ENCODE peak calls at places on chromosomes 4 and X, in four cellular contexts. N, G, Y and L are unnamed samples.

GRCh38 chr4:85496933-85497332 is 22.0 kb downstream of the ARHGAP24 start:
- DNase-seq in N (no peak), G (no peak), Y (no peak), L (no peak)

GRCh38 chrX:32530802-32531403 is 680.4 kb downstream of the DMD start:
- DNase-seq in N (peak), G (peak), Y (no peak), L (no peak)

GRCh38 chrX:33277046-33277445 is 65.7 kb upstream of the DMD start:
- DNase-seq in N (no peak), G (no peak), Y (no peak), L (no peak)

GRCh38 chr4:22850055-22850454 is 157.3 kb downstream of the GBA3 start:
- DNase-seq in N (no peak), G (no peak), Y (no peak), L (no peak)

GRCh38 chr4:6926681-6927478 is 17.3 kb downstream of the TBC1D14 start:
- DNase-seq in N (peak), G (no peak), Y (no peak), L (no peak)

GRCh38 chr4:158826057-158826456 is 57.2 kb downstream of the FNIP2 start:
- DNase-seq in N (no peak), G (no peak), Y (no peak), L (no peak)

GRCh38 chrX:74535211-74535621 is 79.2 kb downstream of the RLIM start:
- DNase-seq in N (peak), G (peak), Y (no peak), L (no peak)

GRCh38 chr4:56976878-56977320 is 507 bp downstream of the NOA1 start:
- DNase-seq in N (peak), G (peak), Y (no peak), L (peak)

GRCh38 chr4:47145630-47146029 is 114.3 kb downstream of the GABRB1 start:
- DNase-seq in N (no peak), G (no peak), Y (peak), L (peak)

GRCh38 chr4:74794341-74794801 is at the start of gene BTC:
- DNase-seq in N (peak), G (peak), Y (no peak), L (no peak)

GRCh38 chr4:8400641-8401325 is 39.7 kb downstream of the ACOX3 start:
- DNase-seq in N (peak), G (no peak), Y (no peak), L (no peak)

GRCh38 chr4:167114416-167114971 is 119.8 kb downstream of the SPOCK3 start:
- DNase-seq in N (no peak), G (no peak), Y (peak), L (no peak)

GRCh38 chr4:1396806-1397455 is 9.3 kb downstream of the NKX1-1 start:
- DNase-seq in N (no peak), G (no peak), Y (no peak), L (no peak)

GRCh38 chrX:7263961-7264360 is 116.0 kb upstream of the PUDP start:
- DNase-seq in N (no peak), G (no peak), Y (no peak), L (no peak)

GRCh38 chr4:127641524-127641923 is 8.8 kb downstream of the INTU start:
- DNase-seq in N (no peak), G (no peak), Y (no peak), L (no peak)

GRCh38 chrX:48003758-48004457 is at the start of gene ZNF182:
- DNase-seq in N (peak), G (peak), Y (peak), L (peak)

GRCh38 chr4:6372649-6373525 is 99.5 kb downstream of the PPP2R2C start:
- DNase-seq in N (peak), G (no peak), Y (peak), L (peak)

GRCh38 chrX:75154871-75155270 is 1.2 kb downstream of the ABCB7 start:
- DNase-seq in N (no peak), G (no peak), Y (no peak), L (no peak)

GRCh38 chr4:167956676-167957075 is 135.7 kb upstream of the ANXA10 start:
- DNase-seq in N (no peak), G (no peak), Y (no peak), L (no peak)

GRCh38 chr4:53693909-53694308 is 102.6 kb upstream of the LNX1 start:
- DNase-seq in N (no peak), G (no peak), Y (no peak), L (no peak)

GRCh38 chrX:141402897-141403610 is 160.7 kb upstream of the SPANXC start:
- DNase-seq in N (no peak), G (no peak), Y (no peak), L (no peak)

GRCh38 chr4:156109943-156110925 is 156.6 kb upstream of the CTSO start:
- DNase-seq in N (peak), G (peak), Y (no peak), L (no peak)

GRCh38 chr4:87342872-87343271 is 20.2 kb upstream of the HSD17B13 start:
- DNase-seq in N (no peak), G (no peak), Y (no peak), L (no peak)
- TF ChIP-seq SPI1 in N (no peak), G (no peak), Y (no peak), L (no peak)

DNA sequence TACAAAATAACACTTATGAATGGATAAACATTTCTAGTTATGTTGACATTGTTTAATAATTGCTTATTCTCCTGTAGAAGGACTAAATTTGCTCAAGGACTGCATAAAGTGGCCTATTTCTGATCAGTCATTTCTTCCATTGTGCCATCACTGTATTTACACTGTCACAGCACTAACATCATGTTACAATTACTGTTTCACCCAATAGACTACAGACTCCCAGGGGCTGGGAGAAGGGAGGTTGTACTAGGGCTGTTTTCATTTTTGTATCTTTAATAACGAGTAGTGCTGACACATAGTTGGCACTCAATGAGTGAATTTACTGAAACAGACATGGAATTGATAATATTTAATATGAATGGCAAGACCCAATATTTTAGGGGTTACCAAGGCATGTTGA is 139.5 kb downstream of the SLC10A7 start:
- DNase-seq in N (no peak), G (no peak), Y (no peak), L (no peak)
- TF ChIP-seq SPI1 in N (no peak), G (no peak), Y (no peak), L (no peak)

GRCh38 chr4:13940921-13941320 is 313.4 kb upstream of the BOD1L1 start:
- DNase-seq in N (no peak), G (no peak), Y (no peak), L (no peak)
- TF ChIP-seq SPI1 in N (no peak), G (no peak), Y (no peak), L (no peak)

GRCh38 chr4:25888781-25889180 is 25.2 kb upstream of the SMIM20 start:
- DNase-seq in N (no peak), G (no peak), Y (no peak), L (no peak)
- TF ChIP-seq SPI1 in N (no peak), G (no peak), Y (no peak), L (no peak)

GRCh38 chr4:109075617-109076016 is 226.8 kb downstream of the COL25A1 start:
- DNase-seq in N (no peak), G (no peak), Y (no peak), L (no peak)

GRCh38 chr4:109077486-109077885 is 225.0 kb downstream of the COL25A1 start:
- DNase-seq in N (no peak), G (no peak), Y (no peak), L (no peak)

GRCh38 chr4:109078724-109079123 is 223.7 kb downstream of the COL25A1 start:
- DNase-seq in N (no peak), G (no peak), Y (no peak), L (no peak)

GRCh38 chr4:109079731-109080130 is 222.7 kb downstream of the COL25A1 start:
- DNase-seq in N (no peak), G (no peak), Y (no peak), L (no peak)

GRCh38 chr4:109079177-109079576 is 223.3 kb downstream of the COL25A1 start:
- DNase-seq in N (no peak), G (no peak), Y (no peak), L (no peak)
- TF ChIP-seq SPI1 in N (no peak), G (no peak), Y (no peak), L (no peak)

GRCh38 chrX:31201503-31201902 is 129.7 kb upstream of the FTHL17 start:
- DNase-seq in N (no peak), G (no peak), Y (no peak), L (no peak)

GRCh38 chrX:31199770-31200114 is 127.9 kb upstream of the FTHL17 start:
- DNase-seq in N (no peak), G (no peak), Y (no peak), L (no peak)

GRCh38 chrX:31200430-31200829 is 128.6 kb upstream of the FTHL17 start:
- DNase-seq in N (no peak), G (no peak), Y (no peak), L (no peak)

DNA sequence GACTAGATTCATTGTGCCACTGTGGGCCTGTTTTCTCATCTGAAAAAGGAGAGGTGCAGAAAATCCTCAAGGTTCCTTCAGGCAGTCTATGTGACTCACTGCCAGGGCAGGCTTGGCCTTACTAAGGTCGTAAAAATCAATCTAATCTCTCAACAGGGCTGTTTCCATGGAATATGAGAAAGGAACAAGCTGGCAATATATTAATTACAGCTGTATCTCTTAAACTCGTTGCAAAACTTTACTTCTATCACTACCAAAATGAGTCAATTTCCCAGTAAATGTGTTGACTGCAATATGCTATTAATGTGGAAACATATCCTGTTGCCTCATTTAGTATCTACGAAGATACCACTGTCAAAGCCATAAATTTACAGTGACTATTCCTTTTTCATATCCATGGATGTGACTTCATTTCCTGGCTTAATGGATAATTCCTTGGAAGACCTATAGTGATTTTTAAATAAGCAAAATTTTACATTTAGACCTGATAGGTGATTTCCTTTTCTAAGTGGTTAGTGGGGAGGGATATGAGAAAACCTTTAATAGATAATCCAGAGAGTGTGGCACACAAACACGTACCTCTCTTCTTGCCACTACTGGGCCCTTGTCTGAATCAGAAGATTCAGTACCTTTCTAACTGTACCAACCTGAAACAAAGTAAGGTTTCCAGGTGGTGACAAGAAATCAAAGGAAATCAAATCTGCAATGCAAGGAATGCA is 127.4 kb upstream of the FTHL17 start:
- DNase-seq in N (no peak), G (no peak), Y (no peak), L (no peak)
- TF ChIP-seq SPI1 in N (no peak), G (no peak), Y (no peak), L (no peak)

GRCh38 chr4:61520688-61521160 is 320.6 kb downstream of the ADGRL3 start:
- DNase-seq in N (no peak), G (no peak), Y (no peak), L (no peak)
- TF ChIP-seq SPI1 in N (no peak), G (no peak), Y (no peak), L (no peak)

DNA sequence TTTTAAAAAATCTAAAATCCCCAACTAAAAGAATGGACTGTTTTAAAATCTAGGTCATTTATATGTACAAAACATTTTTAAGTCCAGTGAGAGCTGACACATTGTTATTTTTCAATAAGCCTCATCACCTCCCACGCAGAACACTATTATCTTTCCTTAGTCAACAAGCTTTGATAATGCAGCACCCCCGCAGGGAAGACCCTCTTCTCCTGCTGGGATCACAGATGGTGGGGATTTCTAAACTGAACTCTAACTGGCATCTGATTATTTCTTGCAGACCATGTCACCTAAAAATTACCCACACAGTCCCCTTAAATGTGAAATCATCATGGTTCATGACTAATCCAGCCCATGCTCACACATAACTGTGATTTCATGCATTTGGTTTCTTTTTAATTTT is 11.6 kb downstream of the SYTL4 start:
- DNase-seq in N (no peak), G (no peak), Y (no peak), L (no peak)
- TF ChIP-seq SPI1 in N (no peak), G (no peak), Y (no peak), L (no peak)

GRCh38 chr4:67332627-67333026 is 212.7 kb downstream of the CENPC start:
- DNase-seq in N (peak), G (no peak), Y (no peak), L (no peak)
- TF ChIP-seq SPI1 in N (no peak), G (no peak), Y (no peak), L (no peak)